ENCODE peak calls at places on chromosomes 7 and 10, in seven cellular contexts. M is PC-3, R is aorta, Y is neural progenitor cell, J is uterus, B is suprapubic skin, O is H9. W is an unnamed sample.

GRCh38 chr7:73560035-73560835 is 2.7 kb upstream of the BCL7B start:
- DNase-seq in M (peak), R (peak), Y (no peak), J (no peak), B (no peak), O (no peak), W (no peak)

GRCh38 chr7:124655990-124656389 is 109.6 kb downstream of the GPR37 start:
- DNase-seq in M (peak), R (no peak), Y (no peak), J (no peak), B (no peak), O (no peak), W (no peak)

GRCh38 chr10:42475168-42476098 is 162.9 kb downstream of the ZNF33B start:
- DNase-seq in M (peak), R (peak), Y (no peak), J (no peak), B (no peak), O (no peak), W (no peak)

GRCh38 chr7:141483044-141483443 is 68.2 kb upstream of the AGK start:
- DNase-seq in M (peak), R (no peak), Y (no peak), J (no peak), B (no peak), O (no peak), W (no peak)

GRCh38 chr7:5614579-5614978 is 166.9 kb downstream of the RNF216 start:
- DNase-seq in M (no peak), R (no peak), Y (no peak), J (no peak), B (no peak), O (no peak), W (no peak)

GRCh38 chr10:70440296-70441160 is 953 bp downstream of the NODAL start:
- DNase-seq in M (no peak), R (no peak), Y (peak), J (no peak), B (no peak), O (peak), W (no peak)

GRCh38 chr7:140200102-140200989 is 23.6 kb upstream of the KDM7A start:
- DNase-seq in M (peak), R (peak), Y (no peak), J (no peak), B (peak), O (no peak), W (peak)

GRCh38 chr7:117126631-117127030 is 173.3 kb downstream of the ST7 start:
- DNase-seq in M (peak), R (no peak), Y (peak), J (no peak), B (no peak), O (no peak), W (no peak)

GRCh38 chr10:116063107-116063506 is 209.9 kb downstream of the GFRA1 start:
- DNase-seq in M (no peak), R (no peak), Y (no peak), J (no peak), B (no peak), O (no peak), W (no peak)

GRCh38 chr7:4048336-4048735 is 633.8 kb upstream of the FOXK1 start:
- DNase-seq in M (no peak), R (no peak), Y (no peak), J (no peak), B (no peak), O (no peak), W (no peak)

GRCh38 chr7:93923291-93923690 is 1.8 kb downstream of the GNG11 start:
- DNase-seq in M (no peak), R (no peak), Y (no peak), J (no peak), B (no peak), O (no peak), W (no peak)

GRCh38 chr7:36806897-36807296 is 82.6 kb upstream of the AOAH start:
- DNase-seq in M (no peak), R (no peak), Y (no peak), J (no peak), B (no peak), O (no peak), W (no peak)

GRCh38 chr10:103241262-103242011 is 4.2 kb upstream of the RPEL1 start:
- DNase-seq in M (peak), R (peak), Y (peak), J (no peak), B (no peak), O (peak), W (peak)

GRCh38 chr7:47311891-47312290 is 270.0 kb downstream of the TNS3 start:
- DNase-seq in M (no peak), R (no peak), Y (no peak), J (no peak), B (no peak), O (no peak), W (no peak)

GRCh38 chr10:29470355-29470705 is 164.4 kb downstream of the SVIL start:
- DNase-seq in M (no peak), R (no peak), Y (peak), J (no peak), B (no peak), O (peak), W (no peak)

GRCh38 chr10:121553455-121553854 is 44.8 kb downstream of the FGFR2 start:
- DNase-seq in M (no peak), R (no peak), Y (peak), J (no peak), B (no peak), O (no peak), W (no peak)

GRCh38 chr7:5139998-5140397 is 50.0 kb upstream of the WIPI2 start:
- DNase-seq in M (peak), R (no peak), Y (peak), J (no peak), B (no peak), O (peak), W (peak)

GRCh38 chr7:90838799-90839198 is 242.7 kb downstream of the CDK14 start:
- DNase-seq in M (no peak), R (no peak), Y (no peak), J (no peak), B (no peak), O (no peak), W (no peak)

GRCh38 chr7:25312968-25313367 is 84.7 kb upstream of the NPVF start:
- DNase-seq in M (no peak), R (no peak), Y (no peak), J (no peak), B (no peak), O (no peak), W (no peak)

GRCh38 chr7:12715372-12716133 is 28.1 kb downstream of the ARL4A start:
- DNase-seq in M (peak), R (peak), Y (peak), J (peak), B (no peak), O (peak), W (peak)
- H3K27ac ChIP-seq in M (peak), R (no peak), Y (peak), J (peak), B (peak), O (peak), W (peak)

GRCh38 chr10:119001717-119002500 is 27.6 kb upstream of the NANOS1 start:
- DNase-seq in M (no peak), R (no peak), Y (no peak), J (no peak), B (peak), O (no peak), W (no peak)

GRCh38 chr10:119006451-119007210 is 22.9 kb upstream of the NANOS1 start:
- DNase-seq in M (peak), R (peak), Y (no peak), J (peak), B (peak), O (no peak), W (no peak)

GRCh38 chr10:119005377-119006043 is 24.0 kb upstream of the NANOS1 start:
- DNase-seq in M (peak), R (no peak), Y (no peak), J (no peak), B (no peak), O (no peak), W (no peak)

GRCh38 chr10:119007211-119007574 is 22.3 kb upstream of the NANOS1 start:
- DNase-seq in M (no peak), R (no peak), Y (no peak), J (no peak), B (no peak), O (no peak), W (no peak)

GRCh38 chr10:119003572-119004289 is 25.8 kb upstream of the NANOS1 start:
- DNase-seq in M (no peak), R (no peak), Y (no peak), J (no peak), B (peak), O (no peak), W (peak)
- H3K27ac ChIP-seq in M (no peak), R (no peak), Y (no peak), J (no peak), B (no peak), O (no peak), W (no peak)

DNA sequence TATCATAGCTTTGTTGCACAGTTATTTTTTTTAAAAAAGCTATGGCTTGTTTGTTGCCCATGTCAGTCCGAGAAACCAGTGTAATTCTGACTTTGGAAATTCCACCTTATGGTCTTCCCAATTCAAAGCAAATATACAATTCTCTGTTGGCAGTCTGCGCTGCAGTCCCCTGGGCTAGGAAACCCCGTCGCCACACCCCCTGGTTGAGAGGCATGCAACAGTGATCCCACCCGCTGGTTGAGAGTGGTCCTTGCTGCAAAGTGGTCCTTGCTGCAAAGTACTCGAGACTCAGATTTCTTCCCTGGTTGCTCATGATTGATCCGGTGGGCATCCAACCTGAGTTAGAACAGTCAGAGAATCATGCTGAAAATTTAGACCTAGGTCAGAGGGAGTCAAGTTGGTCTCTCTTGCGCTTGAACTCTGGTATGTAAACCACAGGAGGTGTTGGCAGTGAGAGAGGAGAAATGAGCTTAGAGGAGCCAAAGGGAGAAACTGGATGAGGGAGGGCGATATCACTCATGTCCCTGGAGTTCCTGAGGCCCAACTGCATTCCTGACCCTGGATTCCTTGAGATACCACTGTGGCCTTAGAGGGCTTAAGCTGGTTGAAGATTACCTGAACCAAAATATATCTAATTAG is 45.0 kb upstream of the STK17A start:
- DNase-seq in M (no peak), R (no peak), Y (no peak), J (no peak), B (no peak), O (no peak), W (no peak)
- H3K27ac ChIP-seq in M (no peak), R (no peak), Y (no peak), J (no peak), B (no peak), O (no peak), W (no peak)

GRCh38 chr7:40525764-40526163 is 391.0 kb downstream of the SUGCT start:
- DNase-seq in M (peak), R (no peak), Y (no peak), J (no peak), B (no peak), O (no peak), W (no peak)
- H3K27ac ChIP-seq in M (no peak), R (peak), Y (no peak), J (no peak), B (no peak), O (no peak), W (no peak)

GRCh38 chr10:76033457-76034196 is 602.2 kb downstream of the LRMDA start:
- DNase-seq in M (peak), R (no peak), Y (peak), J (peak), B (no peak), O (peak), W (no peak)

GRCh38 chr10:76031769-76032441 is 600.5 kb downstream of the LRMDA start:
- DNase-seq in M (no peak), R (no peak), Y (no peak), J (no peak), B (no peak), O (no peak), W (no peak)

GRCh38 chr10:76034236-76035009 is 603.0 kb downstream of the LRMDA start:
- DNase-seq in M (no peak), R (no peak), Y (peak), J (peak), B (no peak), O (no peak), W (no peak)

GRCh38 chr10:76031099-76031498 is 599.7 kb downstream of the LRMDA start:
- DNase-seq in M (no peak), R (no peak), Y (no peak), J (no peak), B (no peak), O (no peak), W (no peak)

DNA sequence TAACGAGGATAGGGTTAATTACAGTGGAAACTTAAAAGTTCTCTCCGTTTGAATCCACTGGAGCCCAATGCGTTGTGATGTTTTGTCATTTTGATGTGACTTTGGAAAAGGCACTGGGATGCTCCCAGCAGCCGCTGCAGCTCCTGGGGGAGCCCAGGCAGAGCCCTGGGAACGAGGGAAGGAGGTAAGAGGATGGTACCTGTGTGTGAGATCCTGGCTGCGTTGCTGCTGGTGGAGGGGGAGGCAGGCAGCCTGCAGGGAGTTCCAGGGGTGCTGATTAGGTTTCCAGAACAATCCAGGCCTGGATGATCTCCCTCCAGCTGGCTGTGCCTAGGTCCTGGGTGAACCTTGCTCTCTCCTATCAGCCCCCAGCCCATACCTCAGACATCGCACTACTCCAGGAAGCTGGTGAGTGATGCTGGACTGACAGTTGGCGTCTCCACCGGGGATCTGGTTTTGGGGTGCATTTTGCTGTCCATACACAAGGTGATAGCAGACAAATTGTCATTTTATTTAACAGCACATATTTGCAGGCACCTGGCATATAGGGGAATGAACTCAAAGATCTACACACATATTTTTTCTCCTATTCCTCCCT is 601.1 kb downstream of the LRMDA start:
- DNase-seq in M (no peak), R (no peak), Y (no peak), J (no peak), B (no peak), O (no peak), W (no peak)
- H3K27ac ChIP-seq in M (no peak), R (no peak), Y (no peak), J (peak), B (no peak), O (no peak), W (no peak)